ENCODE peak calls at places on chromosomes 7 and 10, in four cellular contexts. M is HEK293T, D is KG1, W is nephron progenitor cell. V is an unnamed sample.

GRCh38 chr10:31034041-31034918 is 2.6 kb upstream of the ZNF438 start:
- DNase-seq in M (no peak), D (no peak), W (no peak), V (peak)

GRCh38 chr10:71077143-71077581 is 135.2 kb upstream of the UNC5B start:
- DNase-seq in M (no peak), D (no peak), W (no peak), V (no peak)

GRCh38 chr7:137757146-137757925 is 89.4 kb downstream of the DGKI start:
- DNase-seq in M (no peak), D (no peak), W (no peak), V (no peak)

GRCh38 chr7:57203161-57203791 is 71.0 kb upstream of the ZNF479 start:
- DNase-seq in M (no peak), D (no peak), W (no peak), V (no peak)

GRCh38 chr10:77849039-77849664 is 77.4 kb downstream of the DLG5 start:
- DNase-seq in M (no peak), D (no peak), W (peak), V (no peak)

GRCh38 chr7:82729172-82730030 is 285.8 kb upstream of the CACNA2D1 start:
- DNase-seq in M (peak), D (peak), W (peak), V (peak)

GRCh38 chr7:99560834-99561734 is 2.6 kb downstream of the ZNF655 start:
- DNase-seq in M (no peak), D (no peak), W (no peak), V (no peak)

GRCh38 chr7:42574693-42575084 is 337.2 kb downstream of the C7orf25 start:
- DNase-seq in M (peak), D (no peak), W (no peak), V (peak)

GRCh38 chr7:1287629-1288225 is 55.1 kb downstream of the UNCX start:
- DNase-seq in M (no peak), D (no peak), W (no peak), V (no peak)

GRCh38 chr10:131088619-131089018 is 222.9 kb downstream of the TCERG1L start:
- DNase-seq in M (peak), D (no peak), W (no peak), V (no peak)

GRCh38 chr7:47758546-47758945 is 176.6 kb upstream of the TNS3 start:
- DNase-seq in M (no peak), D (no peak), W (no peak), V (peak)

GRCh38 chr7:65840446-65840845 is 32.4 kb upstream of the VKORC1L1 start:
- DNase-seq in M (no peak), D (no peak), W (peak), V (no peak)

GRCh38 chr7:5699467-5699866 is 82.0 kb downstream of the RNF216 start:
- DNase-seq in M (no peak), D (no peak), W (no peak), V (peak)

GRCh38 chr7:11557627-11558026 is 274.4 kb downstream of the THSD7A start:
- DNase-seq in M (peak), D (no peak), W (peak), V (peak)

GRCh38 chr10:21464134-21464533 is 61.3 kb downstream of the SKIDA1 start:
- DNase-seq in M (no peak), D (no peak), W (no peak), V (no peak)

GRCh38 chr7:135185471-135186260 is 15.2 kb upstream of the CYREN start:
- DNase-seq in M (no peak), D (no peak), W (no peak), V (no peak)

GRCh38 chr7:156494960-156495359 is 145.6 kb upstream of the RNF32 start:
- DNase-seq in M (no peak), D (no peak), W (no peak), V (no peak)

GRCh38 chr7:30231271-30231670 is 53.1 kb upstream of the ZNRF2 start:
- DNase-seq in M (no peak), D (no peak), W (no peak), V (no peak)

GRCh38 chr10:15789793-15790525 is 70.2 kb upstream of the ITGA8 start:
- DNase-seq in M (no peak), D (no peak), W (no peak), V (peak)

GRCh38 chr10:1645896-1646295 is 91.4 kb downstream of the ADARB2 start:
- DNase-seq in M (no peak), D (no peak), W (no peak), V (no peak)

GRCh38 chr7:130838738-130839137 is 104.7 kb upstream of the KLF14 start:
- DNase-seq in M (no peak), D (no peak), W (no peak), V (peak)

GRCh38 chr7:155295511-155295910 is 2.2 kb upstream of the INSIG1 start:
- DNase-seq in M (no peak), D (no peak), W (no peak), V (no peak)

GRCh38 chr10:3785849-3786290 is 861 bp upstream of the KLF6 start:
- DNase-seq in M (no peak), D (no peak), W (peak), V (peak)

GRCh38 chr7:77425151-77426051 is 9.3 kb upstream of the GSAP start:
- DNase-seq in M (no peak), D (no peak), W (no peak), V (peak)

GRCh38 chr7:120725376-120726039 is 132.4 kb downstream of the TSPAN12 start:
- DNase-seq in M (peak), D (peak), W (no peak), V (peak)

V was measured in astrocyte of the hippocampus.